ENCODE peak calls at places on chromosomes 16 and 17, in five cellular contexts. Z is EL, H is islet precursor cell, S is nucleus accumbens, O is neural crest cell. L is an unnamed sample.
A peak's percentile ranks its signal among the peaks of the same experiment; 100 is the strongest.

GRCh38 chr16:58299757-58300349 is 5.0 kb upstream of the PRSS54 start:
- DNase-seq in Z (peak; percentile 23), H (peak; percentile 67), S (no peak), O (no peak), L (peak; percentile 37)

GRCh38 chr16:48292452-48292851 is 45.1 kb upstream of the ABCC11 start:
- DNase-seq in Z (no peak), H (no peak), S (no peak), O (no peak), L (no peak)

GRCh38 chr16:72950669-72951068 is 97.3 kb downstream of the ZFHX3 start:
- DNase-seq in Z (no peak), H (no peak), S (no peak), O (no peak), L (no peak)

GRCh38 chr17:49229076-49229804 is 1.3 kb downstream of the PHOSPHO1 start:
- DNase-seq in Z (no peak), H (no peak), S (no peak), O (no peak), L (no peak)

GRCh38 chr17:28366605-28367004 is 1.6 kb upstream of the SEBOX start:
- DNase-seq in Z (no peak), H (peak; percentile 51), S (no peak), O (no peak), L (no peak)

GRCh38 chr17:32746280-32746679 is 130.6 kb downstream of the MYO1D start:
- DNase-seq in Z (peak; percentile 31), H (no peak), S (no peak), O (no peak), L (no peak)

GRCh38 chr17:66413564-66414520 is 111.4 kb downstream of the PRKCA start:
- DNase-seq in Z (no peak), H (peak; percentile 38), S (no peak), O (no peak), L (no peak)

GRCh38 chr16:30104492-30104891 is 8.5 kb upstream of the YPEL3 start:
- DNase-seq in Z (no peak), H (no peak), S (no peak), O (no peak), L (no peak)

GRCh38 chr16:19704321-19705130 is 13.5 kb downstream of the KNOP1 start:
- DNase-seq in Z (peak; percentile 62), H (peak; percentile 78), S (no peak), O (no peak), L (peak; percentile 54)

GRCh38 chr16:17921357-17921978 is 415.1 kb downstream of the NPIPA8 start:
- DNase-seq in Z (peak; percentile 28), H (peak; percentile 65), S (no peak), O (peak; percentile 11), L (no peak)

GRCh38 chr17:4537451-4538235 is 17.5 kb downstream of the MYBBP1A start:
- DNase-seq in Z (no peak), H (no peak), S (peak; percentile 40), O (no peak), L (no peak)

GRCh38 chr16:85377388-85378144 is 235.6 kb upstream of the GSE1 start:
- DNase-seq in Z (no peak), H (no peak), S (no peak), O (no peak), L (no peak)

GRCh38 chr17:28728364-28729200 is at the start of gene NEK8:
- DNase-seq in Z (peak; percentile 96), H (peak; percentile 96), S (peak; percentile 92), O (peak; percentile 98), L (peak; percentile 97)

GRCh38 chr17:43399839-43400328 is 1.1 kb downstream of the ARL4D start:
- DNase-seq in Z (no peak), H (no peak), S (no peak), O (no peak), L (no peak)

GRCh38 chr17:31824771-31825360 is 34.2 kb downstream of the COPRS start:
- DNase-seq in Z (peak; percentile 36), H (no peak), S (no peak), O (no peak), L (no peak)

GRCh38 chr16:58652741-58653140 is 23.1 kb upstream of the CNOT1 start:
- DNase-seq in Z (peak; percentile 51), H (peak; percentile 93), S (no peak), O (peak; percentile 8), L (no peak)

GRCh38 chr16:89045181-89045815 is 48.4 kb upstream of the ACSF3 start:
- DNase-seq in Z (no peak), H (no peak), S (no peak), O (no peak), L (no peak)

GRCh38 chr16:695355-696089 is 5.3 kb upstream of the WDR24 start:
- DNase-seq in Z (no peak), H (no peak), S (no peak), O (no peak), L (no peak)

GRCh38 chr16:24138024-24138423 is 118.1 kb upstream of the CACNG3 start:
- DNase-seq in Z (no peak), H (no peak), S (no peak), O (no peak), L (no peak)

GRCh38 chr17:74875155-74875969 is 2.6 kb upstream of the FDXR start:
- DNase-seq in Z (no peak), H (no peak), S (no peak), O (no peak), L (no peak)

GRCh38 chr17:68314916-68315535 is 23.7 kb downstream of the ARSG start:
- DNase-seq in Z (no peak), H (no peak), S (no peak), O (no peak), L (no peak)

GRCh38 chr17:68169840-68170239 is 78.0 kb upstream of the AMZ2 start:
- DNase-seq in Z (no peak), H (peak; percentile 50), S (no peak), O (no peak), L (no peak)

GRCh38 chr17:41610965-41611640 is 1.5 kb downstream of the KRT16 start:
- DNase-seq in Z (no peak), H (peak; percentile 50), S (no peak), O (no peak), L (no peak)

GRCh38 chr16:25134306-25134705 is 22.8 kb downstream of the LCMT1 start:
- DNase-seq in Z (no peak), H (no peak), S (no peak), O (no peak), L (no peak)

GRCh38 chr16:89191901-89192184 is 8.5 kb downstream of the SLC22A31 start:
- DNase-seq in Z (no peak), H (no peak), S (no peak), O (no peak), L (no peak)

GRCh38 chr17:78019367-78019975 is 61.0 kb downstream of the TNRC6C start:
- DNase-seq in Z (peak; percentile 41), H (no peak), S (no peak), O (no peak), L (peak; percentile 35)

GRCh38 chr17:79272666-79273219 is 198.1 kb downstream of the ENGASE start:
- DNase-seq in Z (peak; percentile 10), H (no peak), S (no peak), O (no peak), L (peak; percentile 92)

GRCh38 chr17:11503292-11503691 is 95.0 kb upstream of the DNAH9 start:
- DNase-seq in Z (no peak), H (peak; percentile 49), S (no peak), O (peak; percentile 5), L (no peak)

GRCh38 chr17:45755050-45755449 is 29.1 kb upstream of the CRHR1 start:
- DNase-seq in Z (no peak), H (no peak), S (no peak), O (no peak), L (no peak)

GRCh38 chr17:37752482-37752881 is 7.6 kb upstream of the HNF1B start:
- DNase-seq in Z (peak; percentile 96), H (peak; percentile 92), S (no peak), O (no peak), L (peak; percentile 92)

GRCh38 chr16:17527538-17527937 is 56.8 kb upstream of the XYLT1 start:
- DNase-seq in Z (no peak), H (no peak), S (no peak), O (no peak), L (no peak)

GRCh38 chr17:13931111-13931526 is 138.2 kb upstream of the COX10 start:
- DNase-seq in Z (peak; percentile 5), H (no peak), S (no peak), O (no peak), L (no peak)

GRCh38 chr17:68320311-68320865 is 29.1 kb downstream of the ARSG start:
- DNase-seq in Z (no peak), H (peak; percentile 88), S (no peak), O (no peak), L (no peak)

GRCh38 chr16:10335681-10336080 is 50.2 kb upstream of the ATF7IP2 start:
- DNase-seq in Z (no peak), H (no peak), S (no peak), O (no peak), L (no peak)

GRCh38 chr16:937311-937710 is 33.5 kb downstream of the LMF1 start:
- DNase-seq in Z (no peak), H (no peak), S (no peak), O (no peak), L (no peak)

GRCh38 chr17:33562792-33563191 is 269.7 kb upstream of the ASIC2 start:
- DNase-seq in Z (no peak), H (peak; percentile 61), S (no peak), O (no peak), L (no peak)

GRCh38 chr17:81419333-81419885 is 24.2 kb downstream of the BAHCC1 start:
- DNase-seq in Z (peak; percentile 96), H (peak; percentile 93), S (no peak), O (no peak), L (peak; percentile 95)

GRCh38 chr16:18932243-18932997 is 6.2 kb upstream of the SMG1 start:
- DNase-seq in Z (peak; percentile 62), H (no peak), S (no peak), O (no peak), L (peak; percentile 72)

GRCh38 chr17:79674506-79675412 is 56.0 kb upstream of the ENPP7 start:
- DNase-seq in Z (no peak), H (no peak), S (no peak), O (no peak), L (no peak)